ENCODE peak calls at places on chromosomes 6 and 20, in six cellular contexts. Q is iPS DF 6.9, I is fibroblast of lung, A is Peyer's patch, U is MM.1S, W is keratinocyte. K is an unnamed sample. For H3K9me3, the result is how much of the 10 kb centered on the place peaks cover.

GRCh38 chr6:163454425-163454824 is 39.9 kb downstream of the QKI start:
- DNase-seq in Q (no peak), U (no peak), W (no peak), A (no peak), I (no peak), K (no peak)

GRCh38 chr20:37406010-37406998 is 60.4 kb downstream of the SRC start:
- DNase-seq in U (peak), A (no peak), I (no peak), W (no peak), Q (no peak), K (no peak)

GRCh38 chr6:27814665-27815424 is 97.4 kb downstream of the OR2B2 start:
- DNase-seq in W (peak), Q (no peak), I (peak), A (peak), U (peak), K (peak)

GRCh38 chr6:116307633-116308032 is 27.9 kb upstream of the TSPYL1 start:
- DNase-seq in Q (no peak), W (no peak), A (no peak), I (no peak), U (no peak), K (no peak)

GRCh38 chr6:85428486-85428885 is 21.4 kb upstream of the NT5E start:
- DNase-seq in Q (no peak), W (no peak), A (no peak), U (no peak), I (peak), K (no peak)

GRCh38 chr6:6314601-6315000 is 5.9 kb downstream of the F13A1 start:
- DNase-seq in A (no peak), Q (no peak), U (no peak), I (no peak), W (no peak), K (no peak)

GRCh38 chr6:1617466-1618304 is 8.0 kb downstream of the FOXC1 start:
- DNase-seq in Q (no peak), I (no peak), A (no peak), W (no peak), U (no peak), K (no peak)

GRCh38 chr6:88220493-88220892 is 54.3 kb upstream of the CNR1 start:
- DNase-seq in Q (no peak), W (no peak), I (no peak), U (peak), A (no peak), K (no peak)

GRCh38 chr20:47711046-47711752 is 74.1 kb downstream of the SULF2 start:
- DNase-seq in Q (no peak), I (no peak), U (no peak), A (no peak), W (no peak), K (no peak)

GRCh38 chr20:19737025-19737424 is 21.0 kb upstream of the RIN2 start:
- DNase-seq in W (peak), U (no peak), A (no peak), Q (no peak), I (peak), K (no peak)

GRCh38 chr20:39660251-39660650 is 698.1 kb downstream of the DHX35 start:
- DNase-seq in I (peak), A (no peak), Q (no peak), W (no peak), U (no peak), K (no peak)

GRCh38 chr20:15772826-15773225 is 800.4 kb downstream of the KIF16B start:
- DNase-seq in A (no peak), Q (no peak), W (no peak), U (no peak), I (no peak), K (no peak)

GRCh38 chr20:15768370-15768741 is 804.9 kb downstream of the KIF16B start:
- DNase-seq in A (no peak), W (no peak), I (no peak), Q (no peak), U (no peak), K (no peak)

GRCh38 chr20:15763344-15763743 is 809.9 kb downstream of the KIF16B start:
- DNase-seq in I (no peak), Q (no peak), A (no peak), U (no peak), W (no peak), K (no peak)

DNA sequence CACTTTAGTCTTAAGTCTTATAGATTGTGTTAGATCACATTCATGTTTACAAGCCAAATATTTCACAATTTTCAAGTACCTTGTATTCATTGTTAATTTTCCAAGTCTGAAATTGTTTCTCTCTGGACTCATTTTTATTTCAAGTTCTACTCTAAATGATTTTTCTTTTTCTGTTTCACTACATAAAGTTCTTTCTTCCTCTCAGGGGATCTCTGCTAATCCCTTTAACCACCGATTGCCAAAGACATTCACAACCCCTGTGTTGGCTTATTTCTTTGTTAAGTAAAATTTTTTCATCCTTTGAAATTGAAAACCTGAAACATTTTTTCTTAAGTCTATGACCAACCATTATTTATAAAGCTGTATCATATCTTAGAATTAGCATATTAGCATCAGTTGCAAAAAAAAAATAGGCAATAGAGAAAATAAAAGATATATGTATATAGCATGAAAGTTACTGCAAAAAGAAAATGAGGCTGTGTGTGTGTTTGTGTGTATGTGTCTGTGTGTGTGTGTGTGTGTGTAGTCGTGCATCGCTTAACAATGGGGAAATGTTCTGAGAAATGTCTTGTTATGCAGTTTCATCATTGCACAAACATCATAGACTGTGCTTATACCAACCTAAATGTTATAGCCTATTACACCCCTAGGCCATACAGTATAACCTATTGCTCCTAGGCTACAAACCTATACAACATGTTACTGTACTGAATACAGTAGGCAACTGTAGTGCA is 805.4 kb downstream of the KIF16B start:
- DNase-seq in I (no peak), A (no peak), W (no peak), U (no peak), Q (no peak), K (no peak)
- H3K9me3 ChIP-seq in I (under half), A (under half), W (under half), U (under half), Q (under half), K (under half)

GRCh38 chr6:134510920-134511319 is 193.0 kb upstream of the SGK1 start:
- DNase-seq in A (no peak), W (no peak), Q (no peak), I (no peak), U (no peak), K (no peak)

GRCh38 chr6:134510121-134510520 is 192.2 kb upstream of the SGK1 start:
- DNase-seq in I (no peak), U (no peak), A (no peak), W (no peak), Q (no peak), K (no peak)

GRCh38 chr6:134515976-134516375 is 198.1 kb upstream of the SGK1 start:
- DNase-seq in W (no peak), U (no peak), I (no peak), A (no peak), Q (no peak), K (no peak)

GRCh38 chr6:134511984-134512383 is 194.1 kb upstream of the SGK1 start:
- DNase-seq in Q (no peak), I (no peak), W (no peak), U (no peak), A (no peak), K (no peak)

GRCh38 chr6:134512946-134513345 is 195.0 kb upstream of the SGK1 start:
- DNase-seq in Q (no peak), W (no peak), A (no peak), U (no peak), I (no peak), K (no peak)
- H3K4me3 ChIP-seq in Q (no peak), W (no peak), A (no peak), U (no peak), I (no peak), K (no peak)

DNA sequence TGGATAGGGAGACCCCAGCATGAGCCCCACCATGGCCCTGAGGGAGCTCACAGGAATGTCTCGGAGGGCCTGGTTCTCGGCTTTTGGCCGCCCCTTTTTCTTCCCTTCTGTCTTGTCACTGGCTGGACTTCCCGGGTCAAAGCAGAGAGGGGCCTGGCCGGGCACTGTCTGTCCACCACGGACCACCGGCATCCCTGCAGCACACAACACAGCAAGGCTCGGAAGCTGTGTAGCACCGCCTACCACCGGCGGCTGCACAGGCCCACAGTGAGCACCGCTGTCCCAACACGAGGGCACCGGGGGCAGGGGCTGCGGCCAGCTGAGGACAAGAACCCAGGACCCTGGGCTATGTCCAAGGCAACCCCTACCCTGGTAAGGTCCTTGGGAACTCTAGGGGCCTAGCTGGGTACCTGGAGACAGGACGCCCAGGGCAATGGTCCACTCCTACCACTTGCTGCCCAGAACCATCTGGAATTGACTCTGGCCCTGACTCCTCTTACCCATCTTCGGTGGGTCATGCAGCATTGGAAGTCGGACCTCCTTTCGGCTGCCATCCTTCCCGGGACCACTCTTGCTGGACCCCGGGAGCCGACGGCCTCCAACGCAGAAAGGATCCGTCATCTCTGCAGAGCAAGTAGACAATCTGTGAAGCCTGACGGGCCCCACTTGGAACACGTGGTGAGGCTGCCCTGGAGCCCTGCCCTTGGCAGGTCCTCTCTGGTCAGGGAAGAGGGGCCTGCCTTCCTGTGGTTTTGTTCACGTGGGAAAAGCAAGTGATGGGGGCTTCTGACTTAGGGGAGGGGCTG is 2.2 kb downstream of the ZNF512B start:
- DNase-seq in A (no peak), I (no peak), W (no peak), U (no peak), Q (no peak), K (no peak)
- H3K9me3 ChIP-seq in A (under half), I (under half), W (under half), U (under half), Q (under half), K (under half)

DNA sequence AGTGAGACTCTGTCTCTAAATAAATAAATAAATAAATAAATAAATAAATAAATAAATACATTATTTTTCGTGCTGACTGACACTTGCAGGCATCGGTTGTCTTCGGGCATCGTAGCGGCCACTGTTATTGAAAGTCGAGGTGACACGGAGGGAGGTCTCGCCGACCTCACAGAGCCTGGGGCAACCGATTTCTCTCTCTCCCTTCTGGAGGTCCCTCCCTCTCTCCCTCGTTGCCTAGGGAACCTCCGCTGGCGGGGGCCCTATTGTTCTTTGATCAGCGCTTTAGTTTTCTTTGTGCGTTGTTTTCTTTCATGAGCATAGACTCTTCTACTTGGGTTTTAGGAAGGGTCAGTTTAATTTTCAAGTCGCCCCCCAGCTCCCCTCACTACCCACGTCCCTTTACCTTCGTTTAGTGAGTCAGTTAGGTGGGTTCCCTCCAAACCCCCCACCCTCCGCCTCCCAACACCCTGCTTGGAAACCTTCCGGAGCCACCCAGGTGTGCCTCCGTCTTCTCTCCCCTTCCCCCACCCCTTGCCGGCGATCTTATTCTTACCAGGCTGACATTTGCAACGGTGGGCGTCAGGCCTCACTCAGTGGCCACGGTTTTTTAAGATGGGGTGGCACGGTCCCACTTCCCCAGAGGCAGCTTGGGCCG is 345.3 kb upstream of the DEFB115 start:
- DNase-seq in A (no peak), I (no peak), U (no peak), Q (no peak), W (no peak), K (no peak)
- H3K4me3 ChIP-seq in A (no peak), I (no peak), U (no peak), Q (peak), W (no peak), K (no peak)